ENCODE peak calls at places on chromosomes 6 and 20, in five cellular contexts. X is GM10248, B is cardiac fibroblast, Z is fibroblast of pulmonary artery, W is NB4. O is an unnamed sample.

GRCh38 chr6:89792881-89793280 is 26.7 kb downstream of the MDN1 start:
- DNase-seq in Z (peak), X (peak), B (peak), W (peak), O (peak)

GRCh38 chr6:148693882-148694484 is 52.8 kb upstream of the UST start:
- DNase-seq in X (no peak), W (peak), Z (peak), B (no peak), O (peak)

GRCh38 chr6:44335631-44336030 is 6.8 kb upstream of the SPATS1 start:
- DNase-seq in X (no peak), B (no peak), Z (no peak), W (no peak), O (no peak)

GRCh38 chr6:125611573-125612399 is 137.6 kb upstream of the HEY2 start:
- DNase-seq in B (peak), Z (peak), X (no peak), W (no peak), O (no peak)

GRCh38 chr20:57251949-57252348 is 14.5 kb downstream of the BMP7 start:
- DNase-seq in X (no peak), W (no peak), B (no peak), Z (no peak), O (no peak)

GRCh38 chr6:72626126-72626525 is 4.3 kb downstream of the KCNQ5 start:
- DNase-seq in B (no peak), Z (no peak), X (peak), W (peak), O (peak)

GRCh38 chr20:62782149-62782892 is 14.0 kb upstream of the MRGBP start:
- DNase-seq in B (no peak), X (no peak), Z (no peak), W (no peak), O (no peak)

GRCh38 chr6:164069352-164070022 is 655.0 kb downstream of the QKI start:
- DNase-seq in X (no peak), B (peak), W (no peak), Z (peak), O (no peak)

GRCh38 chr6:156890627-156891300 is 113.6 kb downstream of the ARID1B start:
- DNase-seq in Z (peak), W (no peak), X (no peak), B (peak), O (no peak)

GRCh38 chr6:104973404-104973803 is 16.5 kb downstream of the LIN28B start:
- DNase-seq in X (no peak), W (no peak), Z (no peak), B (no peak), O (no peak)

GRCh38 chr6:167995302-167995701 is 2.2 kb upstream of the KIF25 start:
- DNase-seq in B (no peak), X (no peak), Z (no peak), W (no peak), O (no peak)

GRCh38 chr6:146943673-146944072 is 260.5 kb upstream of the STXBP5 start:
- DNase-seq in Z (no peak), B (no peak), W (peak), X (no peak), O (no peak)

GRCh38 chr6:2482773-2483172 is 237.4 kb upstream of the GMDS start:
- DNase-seq in X (no peak), B (no peak), W (peak), Z (no peak), O (no peak)
- TF ChIP-seq CTCF in X (no peak), B (peak), W (peak), Z (no peak), O (no peak)

GRCh38 chr6:145895802-145896201 is 68.4 kb downstream of the SHPRH start:
- DNase-seq in W (no peak), X (no peak), B (peak), Z (peak), O (no peak)
- TF ChIP-seq CTCF in W (peak), X (no peak), B (peak), Z (peak), O (no peak)

GRCh38 chr6:13278184-13278583 is 50.2 kb downstream of the TBC1D7 start:
- DNase-seq in W (peak), Z (no peak), B (no peak), X (no peak), O (no peak)
- TF ChIP-seq CTCF in W (peak), Z (no peak), B (no peak), X (peak), O (peak)

GRCh38 chr6:110342759-110343158 is 15.4 kb downstream of the METTL24 start:
- DNase-seq in W (no peak), X (no peak), B (no peak), Z (no peak), O (no peak)

GRCh38 chr6:110340566-110340965 is 17.6 kb downstream of the METTL24 start:
- DNase-seq in W (no peak), X (no peak), B (no peak), Z (no peak), O (no peak)

GRCh38 chr6:110345025-110345424 is 13.1 kb downstream of the METTL24 start:
- DNase-seq in X (no peak), W (no peak), Z (no peak), B (no peak), O (no peak)

GRCh38 chr6:110338820-110339470 is 19.2 kb downstream of the METTL24 start:
- DNase-seq in X (no peak), W (no peak), B (peak), Z (peak), O (no peak)

GRCh38 chr6:110341671-110342304 is 16.4 kb downstream of the METTL24 start:
- DNase-seq in B (peak), X (no peak), Z (peak), W (peak), O (no peak)
- TF ChIP-seq CTCF in B (peak), X (peak), Z (peak), W (peak), O (no peak)

DNA sequence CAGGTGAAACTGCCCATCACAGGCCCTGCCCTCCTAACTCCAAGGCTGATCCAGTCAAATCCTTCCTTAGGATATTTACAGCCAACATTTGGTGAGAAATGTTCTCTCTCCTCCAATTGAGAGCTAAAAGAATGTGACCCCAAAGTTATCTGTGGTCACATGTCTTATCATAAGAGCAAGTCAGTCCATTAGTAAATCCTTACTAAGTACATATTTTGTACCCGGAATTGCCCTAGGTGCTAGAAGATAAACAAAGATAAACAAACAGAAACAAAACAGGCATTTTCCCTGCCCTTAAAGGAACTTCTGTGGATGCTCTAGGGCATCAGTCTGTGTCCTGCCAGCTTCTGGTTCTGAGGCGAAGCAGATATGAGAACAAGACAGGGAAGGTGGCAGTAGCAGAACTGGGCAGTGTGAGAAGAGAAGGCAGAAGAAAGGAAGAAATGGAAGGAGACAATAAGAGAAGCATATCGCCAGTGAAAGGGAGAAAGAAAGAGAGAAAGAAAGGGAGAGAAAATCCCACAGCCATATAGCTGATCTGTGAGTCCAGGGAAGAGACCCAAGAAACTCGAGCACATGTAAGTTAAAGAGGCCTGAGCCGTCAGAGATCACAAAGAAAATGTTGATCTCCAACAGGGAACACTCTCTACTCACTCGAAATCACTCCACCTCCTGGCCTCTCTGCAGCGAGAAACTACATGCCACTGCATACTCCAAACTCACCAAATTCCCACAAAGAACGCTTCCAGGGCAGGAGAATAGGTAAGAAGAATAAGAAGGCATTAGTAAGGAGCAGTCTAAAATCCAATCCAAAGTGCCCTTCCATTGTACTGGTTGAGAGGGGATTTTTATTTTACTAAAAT is 41.7 kb downstream of the CDK5RAP1 start:
- DNase-seq in W (no peak), X (no peak), Z (no peak), B (peak), O (no peak)
- TF ChIP-seq CTCF in W (no peak), X (no peak), Z (no peak), B (no peak), O (no peak)

DNA sequence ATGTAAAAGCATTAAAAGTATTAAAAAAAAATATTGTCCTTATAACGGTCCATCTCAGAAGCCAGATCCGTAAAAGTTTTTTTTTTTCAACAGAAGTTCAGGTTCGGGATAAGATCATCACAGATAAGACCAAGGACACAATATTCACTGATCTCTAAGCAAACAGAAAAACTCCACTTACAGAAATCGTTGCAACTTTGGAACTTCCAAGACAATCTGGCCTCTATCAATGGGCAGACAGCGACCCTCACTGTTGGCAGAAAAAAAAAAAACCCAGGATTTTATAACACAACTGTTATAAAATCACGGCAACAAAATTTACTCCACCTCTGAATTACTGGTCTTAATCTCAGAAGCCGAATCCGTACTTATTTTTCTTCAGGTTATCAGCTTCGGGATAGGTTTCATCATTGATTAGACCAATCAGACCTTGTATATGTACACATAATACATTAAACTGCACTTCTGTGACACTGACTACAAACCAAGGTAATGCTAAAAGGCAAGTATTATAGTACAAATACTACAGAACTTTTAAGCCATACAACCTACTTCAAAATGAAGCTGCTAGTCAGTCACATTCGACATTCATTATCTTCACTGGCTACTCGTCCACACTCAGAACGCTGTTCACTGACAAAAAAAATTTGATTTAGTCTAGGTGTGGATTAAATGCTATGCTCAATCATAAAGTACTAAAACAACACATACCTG is 34.7 kb upstream of the SYNCRIP start:
- DNase-seq in W (peak), B (peak), Z (peak), X (no peak), O (no peak)
- TF ChIP-seq CTCF in W (no peak), B (no peak), Z (peak), X (peak), O (peak)

DNA sequence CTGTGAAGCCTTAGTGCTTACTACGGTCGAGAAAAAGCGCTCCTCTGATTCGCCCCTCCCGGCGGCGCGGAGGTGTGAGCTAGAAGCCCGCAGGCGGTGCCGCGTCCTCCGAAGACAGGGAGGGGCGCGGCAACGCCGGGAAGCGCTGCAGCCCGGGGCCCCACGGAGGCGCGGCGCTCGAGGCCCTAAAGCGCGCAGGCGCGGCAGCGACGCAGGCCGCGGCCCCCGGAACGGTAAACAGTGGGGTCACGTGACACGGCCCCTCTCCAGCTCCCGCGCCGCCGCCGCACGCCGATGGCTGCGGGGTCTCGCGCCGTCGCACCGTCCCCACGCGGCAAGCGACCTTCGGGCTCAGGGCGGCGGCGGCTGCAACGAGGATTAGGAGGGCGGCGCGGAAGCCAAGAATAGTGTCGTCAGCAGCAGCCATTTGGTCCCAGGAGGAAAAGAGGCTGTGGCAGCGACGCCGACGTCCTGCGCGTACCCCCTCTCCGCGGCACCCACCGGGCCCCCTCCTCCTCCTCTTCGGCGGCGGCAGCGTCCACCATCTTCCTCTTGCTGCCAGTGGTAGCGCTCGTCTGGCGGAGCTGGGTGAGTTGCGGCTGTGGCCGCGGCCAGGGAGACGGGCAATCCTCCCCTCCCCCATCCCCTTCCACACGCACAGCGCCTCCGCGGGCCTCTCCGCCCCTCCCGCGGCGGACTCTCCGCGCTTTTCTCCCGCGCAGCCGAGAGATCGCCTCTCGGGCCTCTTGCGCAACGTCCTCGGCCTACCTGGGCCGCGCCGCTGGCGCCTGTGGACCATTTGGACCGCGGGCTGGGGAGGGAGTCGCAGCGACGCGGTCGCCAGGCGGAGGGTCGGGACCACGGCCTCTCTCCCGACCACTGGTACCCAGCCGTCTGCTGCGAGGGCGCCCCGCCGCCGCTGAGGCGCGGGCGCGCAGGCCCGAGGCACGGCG is at the start of gene PHF3:
- DNase-seq in Z (peak), B (peak), X (peak), W (peak), O (peak)
- TF ChIP-seq CTCF in Z (peak), B (peak), X (no peak), W (no peak), O (peak)

GRCh38 chr20:61639200-61639599 is 387.1 kb downstream of the CDH4 start:
- DNase-seq in Z (no peak), X (no peak), B (no peak), W (no peak), O (no peak)
- TF ChIP-seq CTCF in Z (no peak), X (no peak), B (no peak), W (no peak), O (no peak)

O was measured in GM13977.